ENCODE peak calls at places on chromosomes 2 and 18, in six cellular contexts. G is adrenal gland, Z is tibial artery, P is fibroblast of mammary gland, M is neural crest cell, N is cardiac muscle cell. V is an unnamed sample.

GRCh38 chr2:19351499-19351898 is 6.9 kb downstream of the OSR1 start:
- DNase-seq in G (no peak), Z (no peak), P (no peak), M (no peak), N (no peak), V (peak; percentile 33)

GRCh38 chr2:132424526-132425121 is 8.0 kb downstream of the GPR39 start:
- DNase-seq in G (no peak), Z (no peak), P (peak; percentile 67), M (no peak), N (peak; percentile 46), V (no peak)

GRCh38 chr2:172335731-172336130 is 91.7 kb upstream of the ITGA6 start:
- DNase-seq in G (no peak), Z (no peak), P (no peak), M (no peak), N (no peak), V (no peak)

GRCh38 chr18:8994603-8995002 is 107.9 kb upstream of the NDUFV2 start:
- DNase-seq in G (no peak), Z (no peak), P (peak; percentile 42), M (no peak), N (no peak), V (no peak)

GRCh38 chr18:12745095-12745820 is 42.4 kb downstream of the PSMG2 start:
- DNase-seq in G (no peak), Z (no peak), P (peak; percentile 11), M (no peak), N (no peak), V (no peak)

GRCh38 chr18:44715245-44715644 is 34.6 kb downstream of the SETBP1 start:
- DNase-seq in G (no peak), Z (peak; percentile 74), P (peak; percentile 79), M (no peak), N (peak; percentile 43), V (no peak)

GRCh38 chr18:58831610-58832009 is 33.1 kb upstream of the ZNF532 start:
- DNase-seq in G (no peak), Z (no peak), P (peak; percentile 64), M (no peak), N (peak; percentile 76), V (no peak)

GRCh38 chr2:212905640-212906201 is 245.7 kb downstream of the IKZF2 start:
- DNase-seq in G (no peak), Z (no peak), P (peak; percentile 46), M (no peak), N (peak; percentile 73), V (no peak)

GRCh38 chr2:220687231-220687843 is 884.8 kb downstream of the EPHA4 start:
- DNase-seq in G (peak; percentile 81), Z (peak; percentile 79), P (peak; percentile 74), M (peak; percentile 68), N (peak; percentile 72), V (peak; percentile 74)

DNA sequence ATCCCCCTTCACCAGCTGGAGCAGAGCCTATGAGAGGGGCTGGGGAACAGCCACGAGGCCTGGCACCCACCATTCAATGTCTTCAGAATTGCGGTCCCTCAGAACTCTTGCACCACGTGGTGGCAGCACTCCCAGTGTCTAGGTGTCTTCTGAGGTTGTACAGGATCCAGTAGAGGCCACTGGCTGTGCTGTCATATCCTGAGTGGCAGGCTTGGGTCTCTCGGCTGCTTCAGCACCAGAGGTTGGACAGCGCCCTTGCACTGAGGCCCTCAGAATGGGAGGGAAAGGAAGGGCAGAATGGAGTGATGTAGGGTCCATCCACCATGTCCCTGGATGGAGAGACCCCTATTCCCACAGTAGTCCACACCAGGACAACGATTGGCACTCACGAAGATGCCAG is 112.0 kb upstream of the TEKT4 start:
- DNase-seq in G (no peak), Z (no peak), P (no peak), M (no peak), N (no peak), V (no peak)
- TF ChIP-seq CTCF in G (no peak), Z (no peak), P (no peak), M (no peak), N (no peak), V (no peak)

DNA sequence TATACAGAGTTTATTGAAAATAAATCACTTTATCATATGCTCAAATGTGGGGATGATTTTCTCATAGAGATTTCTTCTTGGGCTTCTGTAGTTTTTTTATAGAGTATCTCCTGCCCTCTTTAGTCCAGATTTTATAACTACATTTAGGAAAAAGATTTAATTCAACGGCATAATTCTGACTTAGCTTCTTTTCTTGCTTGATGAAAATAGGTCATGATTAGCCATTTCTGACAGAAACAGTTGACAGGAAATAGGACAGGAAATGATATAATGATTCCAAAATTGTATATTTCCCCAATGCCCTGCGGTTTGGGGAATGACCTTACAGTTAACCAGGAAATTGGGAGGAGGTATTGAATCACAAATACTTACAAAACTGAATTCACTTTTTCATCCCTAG is 1531.9 kb upstream of the ACVR2A start:
- DNase-seq in G (no peak), Z (no peak), P (peak; percentile 49), M (no peak), N (peak; percentile 58), V (no peak)
- TF ChIP-seq CTCF in G (no peak), Z (peak; percentile 17), P (peak; percentile 22), M (peak; percentile 52), N (peak; percentile 30), V (no peak)

GRCh38 chr2:210782222-210782621 is 225.8 kb downstream of the CPS1 start:
- DNase-seq in G (no peak), Z (no peak), P (no peak), M (no peak), N (no peak), V (no peak)
- TF ChIP-seq CTCF in G (no peak), Z (no peak), P (no peak), M (no peak), N (no peak), V (no peak)

DNA sequence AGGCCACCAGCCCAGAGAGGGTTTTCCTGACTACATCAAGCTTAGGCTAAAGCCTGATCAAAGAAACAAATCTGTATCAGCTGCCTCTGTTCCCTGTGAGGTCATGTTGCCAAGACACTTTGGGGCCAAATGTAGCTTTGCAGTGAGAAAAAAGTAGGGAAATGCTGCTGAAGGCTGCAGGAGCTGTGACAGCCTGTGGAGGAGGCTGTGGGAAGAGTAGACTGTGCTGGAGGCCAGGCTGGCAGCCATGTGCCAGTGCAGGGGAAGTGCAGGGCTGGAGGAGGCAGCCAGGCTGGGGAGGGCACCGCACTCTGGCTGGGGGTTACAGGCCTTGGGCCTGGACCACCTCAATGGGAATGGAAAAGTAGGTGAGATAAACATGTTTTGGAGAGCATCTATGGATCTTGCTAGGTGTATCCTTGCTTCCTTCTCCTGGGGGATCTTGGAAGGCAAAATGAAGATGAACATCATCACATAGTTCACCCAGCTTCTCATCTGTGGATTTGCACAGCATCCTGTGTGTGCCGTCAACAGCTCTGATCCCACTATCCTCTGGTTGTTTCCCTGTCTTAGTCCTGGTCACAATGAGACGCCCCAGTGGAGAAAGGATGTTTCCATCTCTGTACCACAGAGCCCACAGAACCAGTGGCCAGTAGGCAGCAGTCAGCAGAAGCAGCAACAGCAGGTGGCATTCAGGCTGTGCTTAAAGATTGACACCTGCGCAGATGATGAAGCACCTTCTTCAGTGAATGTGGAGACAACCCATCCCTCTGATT is 103.8 kb upstream of the COPS8 start:
- DNase-seq in G (no peak), Z (no peak), P (no peak), M (no peak), N (no peak), V (no peak)
- TF ChIP-seq CTCF in G (no peak), Z (no peak), P (no peak), M (no peak), N (no peak), V (no peak)

DNA sequence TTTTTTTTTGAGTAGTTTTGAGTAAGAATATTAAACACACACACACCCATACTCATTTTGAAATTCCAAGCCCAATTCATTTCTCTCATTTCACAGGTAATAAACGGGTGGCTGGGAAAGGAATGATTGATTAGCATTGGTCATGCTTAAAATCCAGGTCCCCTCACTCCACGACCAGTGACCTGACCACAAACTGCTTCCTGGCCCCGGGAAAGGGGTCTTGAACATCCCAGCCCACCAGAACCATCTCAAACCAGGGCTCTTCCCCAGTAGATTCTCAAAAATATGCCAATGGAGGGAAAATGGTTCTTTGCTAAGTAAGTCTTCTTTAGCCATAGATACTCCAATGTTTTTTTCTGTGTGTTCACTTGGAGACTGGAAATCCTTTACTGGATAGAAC is 219.5 kb downstream of the ANAPC1 start:
- DNase-seq in G (no peak), Z (no peak), P (no peak), M (no peak), N (no peak), V (no peak)
- TF ChIP-seq CTCF in G (no peak), Z (no peak), P (no peak), M (no peak), N (no peak), V (no peak)

GRCh38 chr2:96208144-96209010 is at the start of gene STARD7:
- DNase-seq in G (peak; percentile 99), Z (peak; percentile 99), P (peak; percentile 96), M (peak; percentile 98), N (peak; percentile 99), V (peak; percentile 99)
- TF ChIP-seq CTCF in G (peak; percentile 16), Z (no peak), P (no peak), M (peak; percentile 26), N (peak; percentile 1), V (peak; percentile 34)